ENCODE peak calls at places on chromosomes 3 and 15, in six cellular contexts. One of them, this sample, is unnamed.

GRCh38 chr3:195546130-195546560 is 3.0 kb upstream of the PPP1R2 start:
- DNase-seq in mammary epithelial cell: peak
- DNase-seq in T-helper 9 cell: no peak
- DNase-seq in fibroblast of the conjunctiva: peak
- DNase-seq in aorta: peak
- DNase-seq in heart right ventricle: peak
- DNase-seq in this sample: no peak

GRCh38 chr3:43858052-43858701 is 167.4 kb downstream of the ABHD5 start:
- DNase-seq in aorta: no peak
- DNase-seq in heart right ventricle: no peak
- DNase-seq in mammary epithelial cell: no peak
- DNase-seq in T-helper 9 cell: no peak
- DNase-seq in fibroblast of the conjunctiva: no peak
- DNase-seq in this sample: no peak

GRCh38 chr3:194536883-194537637 is 50.3 kb upstream of the ATP13A3 start:
- DNase-seq in heart right ventricle: no peak
- DNase-seq in aorta: peak
- DNase-seq in T-helper 9 cell: no peak
- DNase-seq in fibroblast of the conjunctiva: no peak
- DNase-seq in mammary epithelial cell: peak
- DNase-seq in this sample: no peak

GRCh38 chr3:197426161-197426566 is 127.8 kb upstream of the DLG1 start:
- DNase-seq in mammary epithelial cell: no peak
- DNase-seq in aorta: no peak
- DNase-seq in fibroblast of the conjunctiva: no peak
- DNase-seq in heart right ventricle: no peak
- DNase-seq in T-helper 9 cell: no peak
- DNase-seq in this sample: no peak

GRCh38 chr3:38397320-38397719 is 50.7 kb downstream of the XYLB start:
- DNase-seq in T-helper 9 cell: no peak
- DNase-seq in heart right ventricle: peak
- DNase-seq in mammary epithelial cell: peak
- DNase-seq in aorta: peak
- DNase-seq in fibroblast of the conjunctiva: no peak
- DNase-seq in this sample: no peak

GRCh38 chr15:70327328-70328136 is 229.8 kb upstream of the TLE3 start:
- DNase-seq in T-helper 9 cell: no peak
- DNase-seq in mammary epithelial cell: peak
- DNase-seq in fibroblast of the conjunctiva: no peak
- DNase-seq in aorta: no peak
- DNase-seq in heart right ventricle: no peak
- DNase-seq in this sample: no peak

GRCh38 chr15:47577476-47577875 is 139.8 kb upstream of the SEMA6D start:
- DNase-seq in heart right ventricle: no peak
- DNase-seq in T-helper 9 cell: no peak
- DNase-seq in mammary epithelial cell: no peak
- DNase-seq in aorta: no peak
- DNase-seq in fibroblast of the conjunctiva: no peak
- DNase-seq in this sample: no peak

GRCh38 chr3:138923531-138923994 is 23.4 kb downstream of the FOXL2 start:
- DNase-seq in mammary epithelial cell: peak
- DNase-seq in T-helper 9 cell: peak
- DNase-seq in aorta: peak
- DNase-seq in heart right ventricle: peak
- DNase-seq in fibroblast of the conjunctiva: peak
- DNase-seq in this sample: peak

GRCh38 chr15:25391971-25392733 is 46.7 kb downstream of the UBE3A start:
- DNase-seq in T-helper 9 cell: no peak
- DNase-seq in heart right ventricle: no peak
- DNase-seq in mammary epithelial cell: peak
- DNase-seq in fibroblast of the conjunctiva: peak
- DNase-seq in aorta: no peak
- DNase-seq in this sample: no peak